ENCODE peak calls at places on chromosomes 2 and 18, in five cellular contexts. X, M, L, J and F are unnamed samples.

GRCh38 chr2:100703213-100703612 is 116.7 kb upstream of the NPAS2 start:
- DNase-seq in X (no peak), M (no peak), L (no peak), J (no peak), F (no peak)

GRCh38 chr2:146312899-146313298 is 1531.9 kb upstream of the ACVR2A start:
- DNase-seq in X (no peak), M (no peak), L (no peak), J (no peak), F (no peak)

GRCh38 chr2:28202718-28203117 is 189.9 kb upstream of the FOSL2 start:
- DNase-seq in X (no peak), M (no peak), L (no peak), J (no peak), F (no peak)

GRCh38 chr2:241859017-241859435 is 332 bp upstream of the PDCD1 start:
- DNase-seq in X (no peak), M (no peak), L (no peak), J (no peak), F (no peak)

GRCh38 chr2:59296279-59296678 is 1055.2 kb upstream of the FANCL start:
- DNase-seq in X (no peak), M (no peak), L (no peak), J (no peak), F (no peak)

GRCh38 chr2:172270278-172271079 is 156.9 kb upstream of the ITGA6 start:
- DNase-seq in X (no peak), M (peak), L (no peak), J (no peak), F (peak)

GRCh38 chr2:128444816-128445532 is 126.3 kb upstream of the HS6ST1 start:
- DNase-seq in X (no peak), M (no peak), L (no peak), J (peak), F (no peak)

GRCh38 chr2:218368621-218369153 is 12.0 kb downstream of the CATIP start:
- DNase-seq in X (no peak), M (peak), L (no peak), J (no peak), F (peak)

GRCh38 chr18:77108821-77109692 is 23.5 kb downstream of the MBP start:
- DNase-seq in X (no peak), M (no peak), L (no peak), J (no peak), F (no peak)

GRCh38 chr2:151367571-151367970 is 10.2 kb downstream of the TNFAIP6 start:
- DNase-seq in X (no peak), M (no peak), L (no peak), J (no peak), F (no peak)

GRCh38 chr18:50143891-50144290 is 51.1 kb downstream of the MYO5B start:
- DNase-seq in X (no peak), M (no peak), L (no peak), J (no peak), F (no peak)

GRCh38 chr2:196331143-196331542 is 159.8 kb upstream of the STK17B start:
- DNase-seq in X (peak), M (no peak), L (no peak), J (no peak), F (no peak)

GRCh38 chr2:136764397-136765255 is 719 bp upstream of the THSD7B start:
- DNase-seq in X (no peak), M (peak), L (no peak), J (no peak), F (no peak)

GRCh38 chr2:47666332-47666731 is 116.6 kb upstream of the MSH6 start:
- DNase-seq in X (no peak), M (no peak), L (no peak), J (no peak), F (no peak)

GRCh38 chr18:21803495-21803894 is 62.9 kb downstream of the MIB1 start:
- DNase-seq in X (no peak), M (no peak), L (no peak), J (no peak), F (no peak)

GRCh38 chr2:203018181-203018580 is 3.5 kb downstream of the NBEAL1 start:
- DNase-seq in X (no peak), M (no peak), L (no peak), J (no peak), F (no peak)

GRCh38 chr2:237214281-237214680 is 128.6 kb downstream of the COPS8 start:
- DNase-seq in X (no peak), M (no peak), L (no peak), J (no peak), F (no peak)

GRCh38 chr2:168336786-168337388 is 89.5 kb upstream of the STK39 start:
- DNase-seq in X (no peak), M (peak), L (peak), J (no peak), F (peak)

GRCh38 chr2:174605687-174606086 is 8.1 kb upstream of the WIPF1 start:
- DNase-seq in X (no peak), M (no peak), L (no peak), J (no peak), F (no peak)

GRCh38 chr18:44895176-44895798 is 214.6 kb downstream of the SETBP1 start:
- DNase-seq in X (no peak), M (no peak), L (no peak), J (no peak), F (peak)

GRCh38 chr2:78999410-78999809 is 26.1 kb upstream of the REG3G start:
- DNase-seq in X (no peak), M (no peak), L (no peak), J (no peak), F (no peak)

GRCh38 chr2:238151205-238151604 is 7.6 kb upstream of the ERFE start:
- DNase-seq in X (no peak), M (no peak), L (no peak), J (no peak), F (no peak)

GRCh38 chr2:43438342-43438741 is 157.5 kb downstream of the THADA start:
- DNase-seq in X (no peak), M (no peak), L (no peak), J (no peak), F (no peak)

GRCh38 chr2:25374411-25374810 is 32.7 kb upstream of the DNMT3A start:
- DNase-seq in X (no peak), M (no peak), L (no peak), J (no peak), F (no peak)

GRCh38 chr2:181058378-181059269 is 78.2 kb downstream of the UBE2E3 start:
- DNase-seq in X (no peak), M (peak), L (peak), J (no peak), F (no peak)